ENCODE peak calls at places on chromosomes 16 and 17, in eight cellular contexts. One of them, this sample, is unnamed.

GRCh38 chr17:7384489-7385081 is 3.7 kb downstream of the TNK1 start:
- DNase-seq in pancreas: no peak
- DNase-seq in GM12878: no peak
- DNase-seq in HFFc6: no peak
- DNase-seq in progenitor cell of endocrine pancreas: no peak
- DNase-seq in ascending aorta: no peak
- DNase-seq in HFF-Myc: no peak
- DNase-seq in mesothelial cell of epicardium: no peak
- DNase-seq in this sample: no peak

GRCh38 chr17:28530926-28531325 is 21.5 kb downstream of the UNC119 start:
- DNase-seq in pancreas: no peak
- DNase-seq in GM12878: no peak
- DNase-seq in HFFc6: no peak
- DNase-seq in progenitor cell of endocrine pancreas: no peak
- DNase-seq in ascending aorta: no peak
- DNase-seq in HFF-Myc: no peak
- DNase-seq in mesothelial cell of epicardium: no peak
- DNase-seq in this sample: no peak

GRCh38 chr17:31512104-31512740 is 120.7 kb downstream of the RAB11FIP4 start:
- DNase-seq in pancreas: no peak
- DNase-seq in GM12878: no peak
- DNase-seq in HFFc6: no peak
- DNase-seq in progenitor cell of endocrine pancreas: no peak
- DNase-seq in ascending aorta: no peak
- DNase-seq in HFF-Myc: no peak
- DNase-seq in mesothelial cell of epicardium: no peak
- DNase-seq in this sample: no peak

GRCh38 chr17:32596666-32597065 is 109.9 kb downstream of the CDK5R1 start:
- DNase-seq in pancreas: no peak
- DNase-seq in GM12878: peak; percentile 62
- DNase-seq in HFFc6: no peak
- DNase-seq in progenitor cell of endocrine pancreas: no peak
- DNase-seq in ascending aorta: no peak
- DNase-seq in HFF-Myc: no peak
- DNase-seq in mesothelial cell of epicardium: no peak
- DNase-seq in this sample: peak; percentile 65

GRCh38 chr16:83473109-83473508 is 334.7 kb upstream of the HSBP1 start:
- DNase-seq in pancreas: no peak
- DNase-seq in GM12878: no peak
- DNase-seq in HFFc6: no peak
- DNase-seq in progenitor cell of endocrine pancreas: no peak
- DNase-seq in ascending aorta: no peak
- DNase-seq in HFF-Myc: no peak
- DNase-seq in mesothelial cell of epicardium: no peak
- DNase-seq in this sample: no peak

GRCh38 chr16:77191259-77191969 is 424 bp downstream of the MON1B start:
- DNase-seq in pancreas: no peak
- DNase-seq in GM12878: no peak
- DNase-seq in HFFc6: no peak
- DNase-seq in progenitor cell of endocrine pancreas: no peak
- DNase-seq in ascending aorta: no peak
- DNase-seq in HFF-Myc: no peak
- DNase-seq in mesothelial cell of epicardium: no peak
- DNase-seq in this sample: no peak

GRCh38 chr16:21501869-21502667 is 97.3 kb upstream of the METTL9 start:
- DNase-seq in pancreas: peak; percentile 90
- DNase-seq in GM12878: peak; percentile 92
- DNase-seq in HFFc6: peak; percentile 98
- DNase-seq in progenitor cell of endocrine pancreas: peak; percentile 94
- DNase-seq in ascending aorta: peak; percentile 75
- DNase-seq in HFF-Myc: peak; percentile 89
- DNase-seq in mesothelial cell of epicardium: peak; percentile 93
- DNase-seq in this sample: peak; percentile 90

GRCh38 chr16:83351846-83352245 is 455.9 kb upstream of the HSBP1 start:
- DNase-seq in pancreas: no peak
- DNase-seq in GM12878: no peak
- DNase-seq in HFFc6: peak; percentile 13
- DNase-seq in progenitor cell of endocrine pancreas: no peak
- DNase-seq in ascending aorta: no peak
- DNase-seq in HFF-Myc: no peak
- DNase-seq in mesothelial cell of epicardium: no peak
- DNase-seq in this sample: no peak

GRCh38 chr17:41734139-41734948 is at the start of gene HAP1:
- DNase-seq in pancreas: no peak
- DNase-seq in GM12878: no peak
- DNase-seq in HFFc6: no peak
- DNase-seq in progenitor cell of endocrine pancreas: peak; percentile 57
- DNase-seq in ascending aorta: no peak
- DNase-seq in HFF-Myc: no peak
- DNase-seq in mesothelial cell of epicardium: no peak
- DNase-seq in this sample: no peak

GRCh38 chr17:27049104-27049784 is 244.7 kb upstream of the WSB1 start:
- DNase-seq in pancreas: no peak
- DNase-seq in GM12878: no peak
- DNase-seq in HFFc6: no peak
- DNase-seq in progenitor cell of endocrine pancreas: no peak
- DNase-seq in ascending aorta: no peak
- DNase-seq in HFF-Myc: no peak
- DNase-seq in mesothelial cell of epicardium: no peak
- DNase-seq in this sample: no peak

GRCh38 chr17:12409082-12409481 is 256.6 kb upstream of the MYOCD start:
- DNase-seq in pancreas: no peak
- DNase-seq in GM12878: no peak
- DNase-seq in HFFc6: no peak
- DNase-seq in progenitor cell of endocrine pancreas: no peak
- DNase-seq in ascending aorta: no peak
- DNase-seq in HFF-Myc: no peak
- DNase-seq in mesothelial cell of epicardium: no peak
- DNase-seq in this sample: no peak

GRCh38 chr16:57901480-57902069 is 69.4 kb downstream of the CNGB1 start:
- DNase-seq in pancreas: no peak
- DNase-seq in GM12878: no peak
- DNase-seq in HFFc6: no peak
- DNase-seq in progenitor cell of endocrine pancreas: no peak
- DNase-seq in ascending aorta: no peak
- DNase-seq in HFF-Myc: no peak
- DNase-seq in mesothelial cell of epicardium: no peak
- DNase-seq in this sample: no peak

GRCh38 chr17:17502741-17503565 is 6.8 kb upstream of the RASD1 start:
- DNase-seq in pancreas: no peak
- DNase-seq in GM12878: no peak
- DNase-seq in HFFc6: no peak
- DNase-seq in progenitor cell of endocrine pancreas: no peak
- DNase-seq in ascending aorta: no peak
- DNase-seq in HFF-Myc: no peak
- DNase-seq in mesothelial cell of epicardium: no peak
- DNase-seq in this sample: no peak

GRCh38 chr17:74389094-74389753 is 21.9 kb downstream of the GPR142 start:
- DNase-seq in pancreas: no peak
- DNase-seq in GM12878: no peak
- DNase-seq in HFFc6: no peak
- DNase-seq in progenitor cell of endocrine pancreas: no peak
- DNase-seq in ascending aorta: no peak
- DNase-seq in HFF-Myc: no peak
- DNase-seq in mesothelial cell of epicardium: no peak
- DNase-seq in this sample: no peak

GRCh38 chr17:39737761-39738567 is at the start of gene GRB7:
- DNase-seq in pancreas: peak; percentile 93
- DNase-seq in GM12878: no peak
- DNase-seq in HFFc6: no peak
- DNase-seq in progenitor cell of endocrine pancreas: peak; percentile 52
- DNase-seq in ascending aorta: no peak
- DNase-seq in HFF-Myc: no peak
- DNase-seq in mesothelial cell of epicardium: peak; percentile 48
- DNase-seq in this sample: peak; percentile 63

GRCh38 chr17:9244066-9245052 is 223.0 kb downstream of the NTN1 start:
- DNase-seq in pancreas: no peak
- DNase-seq in GM12878: no peak
- DNase-seq in HFFc6: peak; percentile 5
- DNase-seq in progenitor cell of endocrine pancreas: no peak
- DNase-seq in ascending aorta: no peak
- DNase-seq in HFF-Myc: no peak
- DNase-seq in mesothelial cell of epicardium: no peak
- DNase-seq in this sample: no peak

GRCh38 chr16:3906363-3906762 is 25.9 kb upstream of the CREBBP start:
- DNase-seq in pancreas: no peak
- DNase-seq in GM12878: no peak
- DNase-seq in HFFc6: no peak
- DNase-seq in progenitor cell of endocrine pancreas: no peak
- DNase-seq in ascending aorta: no peak
- DNase-seq in HFF-Myc: no peak
- DNase-seq in mesothelial cell of epicardium: no peak
- DNase-seq in this sample: no peak

GRCh38 chr17:61872099-61872498 is 8.8 kb upstream of the BRIP1 start:
- DNase-seq in pancreas: no peak
- DNase-seq in GM12878: no peak
- DNase-seq in HFFc6: no peak
- DNase-seq in progenitor cell of endocrine pancreas: no peak
- DNase-seq in ascending aorta: no peak
- DNase-seq in HFF-Myc: no peak
- DNase-seq in mesothelial cell of epicardium: no peak
- DNase-seq in this sample: no peak

GRCh38 chr16:1493746-1494094 is 560 bp downstream of the TELO2 start:
- DNase-seq in pancreas: no peak
- DNase-seq in GM12878: no peak
- DNase-seq in HFFc6: no peak
- DNase-seq in progenitor cell of endocrine pancreas: peak; percentile 35
- DNase-seq in ascending aorta: no peak
- DNase-seq in HFF-Myc: no peak
- DNase-seq in mesothelial cell of epicardium: no peak
- DNase-seq in this sample: peak; percentile 68

GRCh38 chr16:84277244-84277823 is 17.3 kb upstream of the WFDC1 start:
- DNase-seq in pancreas: peak; percentile 40
- DNase-seq in GM12878: no peak
- DNase-seq in HFFc6: peak; percentile 38
- DNase-seq in progenitor cell of endocrine pancreas: peak; percentile 67
- DNase-seq in ascending aorta: no peak
- DNase-seq in HFF-Myc: no peak
- DNase-seq in mesothelial cell of epicardium: peak; percentile 51
- DNase-seq in this sample: peak; percentile 80

GRCh38 chr17:40675905-40676304 is 10.9 kb upstream of the KRT222 start:
- DNase-seq in pancreas: no peak
- DNase-seq in GM12878: no peak
- DNase-seq in HFFc6: no peak
- DNase-seq in progenitor cell of endocrine pancreas: no peak
- DNase-seq in ascending aorta: no peak
- DNase-seq in HFF-Myc: no peak
- DNase-seq in mesothelial cell of epicardium: no peak
- DNase-seq in this sample: no peak

GRCh38 chr16:15949210-15950166 is at the start of gene ABCC1:
- DNase-seq in pancreas: peak; percentile 21
- DNase-seq in GM12878: no peak
- DNase-seq in HFFc6: no peak
- DNase-seq in progenitor cell of endocrine pancreas: peak; percentile 34
- DNase-seq in ascending aorta: no peak
- DNase-seq in HFF-Myc: no peak
- DNase-seq in mesothelial cell of epicardium: peak; percentile 29
- DNase-seq in this sample: peak; percentile 90
- TF ChIP-seq CTCF in pancreas: no peak
- TF ChIP-seq CTCF in GM12878: no peak
- TF ChIP-seq CTCF in HFFc6: no peak
- TF ChIP-seq CTCF in progenitor cell of endocrine pancreas: peak; percentile 19
- TF ChIP-seq CTCF in ascending aorta: peak; percentile 13
- TF ChIP-seq CTCF in HFF-Myc: peak; percentile 7
- TF ChIP-seq CTCF in mesothelial cell of epicardium: no peak
- TF ChIP-seq CTCF in this sample: no peak

DNA sequence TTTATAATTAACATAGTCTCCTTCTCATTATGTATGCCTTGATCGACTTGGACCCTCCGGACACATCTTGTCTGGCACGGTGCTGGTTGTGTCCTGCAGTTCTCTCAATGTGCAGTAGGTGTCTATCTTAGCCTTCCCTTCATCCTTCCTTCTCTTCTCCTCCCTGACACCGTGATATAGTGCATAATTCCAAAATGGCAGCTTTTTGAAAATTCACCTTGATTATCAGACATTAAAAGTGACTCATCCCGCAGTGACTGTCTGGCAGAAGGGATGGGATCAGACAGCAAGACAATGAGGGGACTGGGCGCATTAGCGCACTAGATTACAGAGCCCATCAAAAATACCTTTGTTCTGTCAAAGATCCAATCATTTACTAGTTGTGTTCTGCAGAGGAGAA is 70.0 kb upstream of the PMFBP1 start:
- DNase-seq in pancreas: no peak
- DNase-seq in GM12878: no peak
- DNase-seq in HFFc6: peak; percentile 54
- DNase-seq in progenitor cell of endocrine pancreas: no peak
- DNase-seq in ascending aorta: no peak
- DNase-seq in HFF-Myc: peak; percentile 46
- DNase-seq in mesothelial cell of epicardium: no peak
- DNase-seq in this sample: no peak
- TF ChIP-seq CTCF in pancreas: peak; percentile 52
- TF ChIP-seq CTCF in GM12878: peak; percentile 36
- TF ChIP-seq CTCF in HFFc6: peak; percentile 91
- TF ChIP-seq CTCF in progenitor cell of endocrine pancreas: peak; percentile 80
- TF ChIP-seq CTCF in ascending aorta: peak; percentile 66
- TF ChIP-seq CTCF in HFF-Myc: peak; percentile 90
- TF ChIP-seq CTCF in mesothelial cell of epicardium: peak; percentile 52
- TF ChIP-seq CTCF in this sample: peak; percentile 19

DNA sequence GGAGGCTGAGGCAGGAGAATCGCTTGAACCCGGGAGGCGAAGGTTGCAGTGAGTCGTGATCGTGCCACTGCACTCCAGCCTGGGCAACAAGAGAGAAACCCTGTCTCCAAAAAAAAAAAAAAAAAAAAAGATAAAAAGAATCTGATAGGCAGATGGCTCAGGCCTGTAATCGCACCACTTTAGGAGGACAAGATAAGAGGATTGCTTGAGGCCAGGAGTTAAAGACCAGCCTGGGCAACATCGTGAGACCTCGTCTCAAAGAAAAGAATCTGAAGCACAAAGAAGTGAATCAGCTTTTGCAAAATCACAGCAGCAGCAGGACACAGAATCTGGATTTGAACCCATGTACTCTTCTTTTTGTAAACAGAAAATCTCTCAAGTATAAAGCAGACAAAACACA is 7.6 kb downstream of the NOB1 start:
- DNase-seq in pancreas: no peak
- DNase-seq in GM12878: no peak
- DNase-seq in HFFc6: no peak
- DNase-seq in progenitor cell of endocrine pancreas: no peak
- DNase-seq in ascending aorta: no peak
- DNase-seq in HFF-Myc: no peak
- DNase-seq in mesothelial cell of epicardium: no peak
- DNase-seq in this sample: no peak
- TF ChIP-seq CTCF in pancreas: no peak
- TF ChIP-seq CTCF in GM12878: no peak
- TF ChIP-seq CTCF in HFFc6: no peak
- TF ChIP-seq CTCF in progenitor cell of endocrine pancreas: no peak
- TF ChIP-seq CTCF in ascending aorta: no peak
- TF ChIP-seq CTCF in HFF-Myc: no peak
- TF ChIP-seq CTCF in mesothelial cell of epicardium: no peak
- TF ChIP-seq CTCF in this sample: no peak

DNA sequence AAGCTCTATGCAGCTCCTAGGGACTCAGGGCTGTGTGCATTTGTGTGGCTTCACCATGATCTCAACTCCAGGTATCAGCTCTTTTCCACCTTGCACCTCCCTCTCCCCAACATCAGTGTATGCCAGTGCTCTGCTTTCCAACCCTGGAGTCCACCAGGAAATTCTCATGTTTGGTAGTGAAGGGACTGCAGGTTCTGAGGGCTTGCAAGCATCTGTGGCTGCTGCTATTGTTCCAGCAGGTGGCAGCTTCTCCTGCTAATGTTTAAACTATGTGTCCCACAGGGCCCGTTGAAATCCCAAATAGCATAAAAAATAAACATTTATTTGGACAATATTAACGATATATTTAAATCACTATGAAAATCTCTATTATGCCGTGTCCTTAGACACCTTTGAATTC is 82.0 kb downstream of the RGS9 start:
- DNase-seq in pancreas: no peak
- DNase-seq in GM12878: no peak
- DNase-seq in HFFc6: no peak
- DNase-seq in progenitor cell of endocrine pancreas: no peak
- DNase-seq in ascending aorta: no peak
- DNase-seq in HFF-Myc: no peak
- DNase-seq in mesothelial cell of epicardium: no peak
- DNase-seq in this sample: no peak
- TF ChIP-seq CTCF in pancreas: no peak
- TF ChIP-seq CTCF in GM12878: peak; percentile 32
- TF ChIP-seq CTCF in HFFc6: peak; percentile 52
- TF ChIP-seq CTCF in progenitor cell of endocrine pancreas: peak; percentile 41
- TF ChIP-seq CTCF in ascending aorta: no peak
- TF ChIP-seq CTCF in HFF-Myc: peak; percentile 28
- TF ChIP-seq CTCF in mesothelial cell of epicardium: no peak
- TF ChIP-seq CTCF in this sample: peak; percentile 14